ENCODE peak calls at places on chromosomes 11 and 22, in six cellular contexts. C is choroid plexus epithelial cell, A is caudate nucleus, R is WTC11, N is progenitor cell of endocrine pancreas, L is right atrium auricular region. M is an unnamed sample.

GRCh38 chr11:13008625-13009475 is at the start of gene RASSF10:
- DNase-seq in C (no peak), A (no peak), R (peak; percentile 95), N (peak; percentile 85), L (peak; percentile 65), M (peak; percentile 92)

GRCh38 chr22:17920145-17920605 is 104.2 kb downstream of the MICAL3 start:
- DNase-seq in C (peak; percentile 56), A (no peak), R (peak; percentile 47), N (no peak), L (peak; percentile 81), M (no peak)

GRCh38 chr22:30310881-30311771 is 15.6 kb downstream of the TBC1D10A start:
- DNase-seq in C (peak; percentile 22), A (no peak), R (no peak), N (no peak), L (peak; percentile 84), M (peak; percentile 85)

GRCh38 chr11:67439321-67440228 is 2.1 kb upstream of the PTPRCAP start:
- DNase-seq in C (no peak), A (no peak), R (peak; percentile 55), N (no peak), L (no peak), M (peak; percentile 82)

GRCh38 chr11:76329983-76330382 is 50.9 kb downstream of the THAP12 start:
- DNase-seq in C (peak; percentile 11), A (no peak), R (peak; percentile 23), N (no peak), L (no peak), M (no peak)

GRCh38 chr22:37701121-37701786 is 4.4 kb downstream of the TRIOBP start:
- DNase-seq in C (no peak), A (no peak), R (no peak), N (no peak), L (no peak), M (peak; percentile 38)

GRCh38 chr22:20431520-20432237 is 5.9 kb downstream of the SCARF2 start:
- DNase-seq in C (no peak), A (no peak), R (peak; percentile 51), N (no peak), L (no peak), M (no peak)

GRCh38 chr11:96390403-96390830 is 604 bp downstream of the JRKL start:
- DNase-seq in C (peak; percentile 47), A (no peak), R (no peak), N (no peak), L (no peak), M (no peak)

GRCh38 chr11:110077866-110078325 is 15.3 kb upstream of the ZC3H12C start:
- DNase-seq in C (peak; percentile 54), A (no peak), R (no peak), N (no peak), L (no peak), M (no peak)

GRCh38 chr11:87422566-87422965 is 384.8 kb downstream of the TMEM135 start:
- DNase-seq in C (no peak), A (no peak), R (no peak), N (no peak), L (no peak), M (no peak)

GRCh38 chr22:21570398-21570797 is 2.9 kb downstream of the UBE2L3 start:
- DNase-seq in C (no peak), A (no peak), R (no peak), N (no peak), L (no peak), M (no peak)

GRCh38 chr22:19448739-19449421 is 1.4 kb upstream of the C22orf39 start:
- DNase-seq in C (no peak), A (no peak), R (no peak), N (no peak), L (no peak), M (no peak)

GRCh38 chr11:61968758-61969390 is 1.4 kb upstream of the FTH1 start:
- DNase-seq in C (no peak), A (no peak), R (no peak), N (no peak), L (no peak), M (no peak)

GRCh38 chr11:116683982-116684381 is 88.8 kb downstream of the BUD13 start:
- DNase-seq in C (no peak), A (no peak), R (no peak), N (no peak), L (no peak), M (no peak)

GRCh38 chr22:24810043-24810749 is 4.2 kb downstream of the SGSM1 start:
- DNase-seq in C (no peak), A (peak; percentile 47), R (no peak), N (no peak), L (no peak), M (no peak)

GRCh38 chr11:43943931-43944751 is 1.7 kb downstream of the C11orf96 start:
- DNase-seq in C (peak; percentile 76), A (no peak), R (peak; percentile 47), N (no peak), L (no peak), M (no peak)